ENCODE peak calls at places on chromosomes 1 and 21, in five cellular contexts. L is AG09319, W is Right ventricle myocardium superior, M is pancreas, A is KBM-7. N is an unnamed sample.

GRCh38 chr1:110059133-110059863 is 11.2 kb downstream of the ALX3 start:
- DNase-seq in W (no peak), M (no peak), L (no peak), A (no peak), N (no peak)

GRCh38 chr1:223667484-223668182 is 2.1 kb upstream of the CAPN8 start:
- DNase-seq in A (no peak), W (no peak), M (no peak), L (no peak), N (no peak)

GRCh38 chr1:197224160-197224559 is 43.9 kb upstream of the CRB1 start:
- DNase-seq in L (no peak), M (no peak), A (no peak), W (no peak), N (no peak)

GRCh38 chr1:21313146-21313885 is 23.1 kb upstream of the ECE1 start:
- DNase-seq in W (peak; percentile 64), L (peak; percentile 47), M (no peak), A (no peak), N (no peak)

GRCh38 chr1:34786521-34787325 is 5.7 kb downstream of the GJB3 start:
- DNase-seq in A (peak; percentile 69), L (peak; percentile 25), W (peak; percentile 77), M (peak; percentile 55), N (peak; percentile 83)

GRCh38 chr1:48530727-48531351 is 58.8 kb upstream of the SPATA6 start:
- DNase-seq in W (peak; percentile 50), L (no peak), A (peak; percentile 57), M (peak; percentile 25), N (peak; percentile 91)

GRCh38 chr1:223183268-223183862 is 40.3 kb upstream of the TLR5 start:
- DNase-seq in A (no peak), W (no peak), M (no peak), L (no peak), N (no peak)

GRCh38 chr1:179820216-179820970 is 57.2 kb downstream of the TOR1AIP2 start:
- DNase-seq in W (no peak), M (no peak), L (no peak), A (peak; percentile 43), N (no peak)

GRCh38 chr1:207633226-207633625 is 11.7 kb upstream of the CR1L start:
- DNase-seq in M (no peak), A (no peak), W (no peak), L (no peak), N (no peak)

GRCh38 chr21:41446571-41446970 is 20.5 kb downstream of the MX1 start:
- DNase-seq in L (no peak), W (no peak), A (no peak), M (no peak), N (no peak)

GRCh38 chr1:197180252-197180878 is 33.9 kb upstream of the ASPM start:
- DNase-seq in L (no peak), A (peak; percentile 71), W (no peak), M (no peak), N (peak; percentile 55)

GRCh38 chr1:102498929-102499328 is 502.2 kb upstream of the OLFM3 start:
- DNase-seq in L (no peak), W (no peak), A (no peak), M (no peak), N (no peak)

GRCh38 chr1:228089520-228090380 is 7.2 kb downstream of the ARF1 start:
- DNase-seq in A (peak; percentile 75), W (peak; percentile 38), M (no peak), L (no peak), N (no peak)

GRCh38 chr1:210360852-210361477 is 32.3 kb downstream of the HHAT start:
- DNase-seq in M (no peak), L (no peak), A (peak; percentile 39), W (no peak), N (peak; percentile 41)

GRCh38 chr21:32131960-32132359 is 146.9 kb downstream of the MIS18A start:
- DNase-seq in W (no peak), L (no peak), A (no peak), M (no peak), N (no peak)

GRCh38 chr1:6348511-6349191 is 44.9 kb downstream of the ACOT7 start:
- DNase-seq in M (no peak), A (peak; percentile 36), W (peak; percentile 57), L (no peak), N (no peak)

GRCh38 chr21:38261851-38262250 is 5.1 kb downstream of the KCNJ15 start:
- DNase-seq in L (no peak), A (no peak), W (no peak), M (no peak), N (no peak)

GRCh38 chr1:100448371-100448770 is 89.6 kb upstream of the GPR88 start:
- DNase-seq in M (peak; percentile 14), A (no peak), L (no peak), W (no peak), N (no peak)

GRCh38 chr1:159752135-159752580 is 28.6 kb upstream of the DUSP23 start:
- DNase-seq in W (peak; percentile 54), L (peak; percentile 73), M (peak; percentile 76), A (no peak), N (no peak)

N was measured in NCI-H526.